ENCODE peak calls at places on chromosomes 2 and 18, in six cellular contexts. X is adrenal gland; P is iPS DF 6.9; O is epithelial cell of esophagus; Q is aorta; E is naive thymus-derived CD4-positive, alpha-beta T cell. H is an unnamed sample.

GRCh38 chr2:130390460-130391057 is 34.7 kb downstream of the PTPN18 start:
- DNase-seq in Q (peak), P (no peak), O (peak), E (no peak), X (no peak), H (no peak)

GRCh38 chr18:44835555-44836156 is 155.0 kb downstream of the SETBP1 start:
- DNase-seq in Q (no peak), E (no peak), P (no peak), X (no peak), O (no peak), H (no peak)

GRCh38 chr2:181304011-181304844 is 153.0 kb upstream of the ITGA4 start:
- DNase-seq in O (no peak), E (peak), Q (no peak), X (no peak), P (no peak), H (peak)

GRCh38 chr18:75105551-75106254 is 103.2 kb downstream of the PTGR3 start:
- DNase-seq in P (no peak), X (no peak), E (no peak), O (no peak), Q (no peak), H (no peak)

GRCh38 chr2:32095671-32096070 is 32.3 kb downstream of the SPAST start:
- DNase-seq in O (peak), P (no peak), Q (no peak), E (no peak), X (no peak), H (no peak)

GRCh38 chr2:109348645-109349554 is 219.9 kb downstream of the SH3RF3 start:
- DNase-seq in X (no peak), P (no peak), O (no peak), E (peak), Q (no peak), H (peak)

GRCh38 chr2:59301466-59302402 is 1060.6 kb upstream of the FANCL start:
- DNase-seq in Q (no peak), P (peak), E (peak), X (peak), O (peak), H (peak)

GRCh38 chr2:212711851-212712250 is 173.2 kb upstream of the ERBB4 start:
- DNase-seq in X (no peak), P (no peak), Q (no peak), O (peak), E (no peak), H (no peak)

GRCh38 chr18:74084184-74084583 is 63.5 kb downstream of the FBXO15 start:
- DNase-seq in O (no peak), P (no peak), E (no peak), Q (no peak), X (no peak), H (no peak)

GRCh38 chr2:172985139-172985874 is 90.3 kb upstream of the MAP3K20 start:
- DNase-seq in E (no peak), Q (peak), O (peak), P (no peak), X (peak), H (no peak)
- H3K4me3 ChIP-seq in E (no peak), Q (peak), O (no peak), P (no peak), X (no peak), H (no peak)

GRCh38 chr18:48927286-48928080 is 23.3 kb downstream of the SMAD7 start:
- DNase-seq in O (no peak), X (no peak), P (no peak), E (no peak), Q (no peak), H (no peak)

GRCh38 chr18:48928787-48929186 is 22.0 kb downstream of the SMAD7 start:
- DNase-seq in Q (peak), O (peak), P (no peak), X (no peak), E (peak), H (peak)

GRCh38 chr18:48930926-48931325 is 19.8 kb downstream of the SMAD7 start:
- DNase-seq in Q (no peak), O (no peak), X (no peak), P (no peak), E (no peak), H (no peak)

GRCh38 chr18:48929951-48930713 is 20.6 kb downstream of the SMAD7 start:
- DNase-seq in X (peak), E (no peak), O (no peak), P (no peak), Q (no peak), H (no peak)

DNA sequence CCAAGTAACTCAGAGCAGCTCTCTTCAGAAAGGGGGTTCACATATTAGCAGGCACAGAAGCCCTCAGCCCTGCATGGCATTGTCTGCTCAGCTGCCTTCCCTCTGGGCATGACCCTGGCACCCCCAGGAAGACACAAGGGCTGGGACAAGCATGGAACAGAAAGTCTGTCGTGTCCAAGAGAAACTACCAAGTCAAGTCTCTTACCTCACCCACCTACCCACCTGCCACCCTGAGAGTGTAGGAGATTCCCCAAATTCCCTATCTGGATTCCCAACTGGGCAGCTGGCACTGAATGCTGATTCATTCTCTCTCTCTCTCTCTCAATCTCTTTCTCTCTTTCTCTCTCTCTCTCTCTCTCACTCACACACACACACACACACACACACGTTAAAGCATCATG is 21.6 kb downstream of the SMAD7 start:
- DNase-seq in X (no peak), P (no peak), O (no peak), Q (no peak), E (no peak), H (no peak)
- H3K4me3 ChIP-seq in X (no peak), P (no peak), O (no peak), Q (no peak), E (peak), H (no peak)

GRCh38 chr2:96773922-96774321 is 13.2 kb downstream of the CNNM4 start:
- DNase-seq in O (no peak), X (no peak), E (peak), P (no peak), Q (no peak), H (peak)
- H3K4me3 ChIP-seq in O (no peak), X (no peak), E (peak), P (no peak), Q (no peak), H (peak)

GRCh38 chr2:73896362-73897239 is 3.8 kb downstream of the ACTG2 start:
- DNase-seq in X (no peak), P (no peak), E (peak), O (no peak), Q (peak), H (peak)

GRCh38 chr2:73895473-73895872 is 2.7 kb downstream of the ACTG2 start:
- DNase-seq in X (no peak), O (no peak), P (no peak), E (no peak), Q (no peak), H (no peak)

GRCh38 chr2:73899801-73900336 is 7.1 kb downstream of the ACTG2 start:
- DNase-seq in O (no peak), P (no peak), E (no peak), Q (no peak), X (no peak), H (no peak)

GRCh38 chr2:73897240-73897583 is 4.4 kb downstream of the ACTG2 start:
- DNase-seq in X (no peak), Q (no peak), O (no peak), E (no peak), P (no peak), H (no peak)

DNA sequence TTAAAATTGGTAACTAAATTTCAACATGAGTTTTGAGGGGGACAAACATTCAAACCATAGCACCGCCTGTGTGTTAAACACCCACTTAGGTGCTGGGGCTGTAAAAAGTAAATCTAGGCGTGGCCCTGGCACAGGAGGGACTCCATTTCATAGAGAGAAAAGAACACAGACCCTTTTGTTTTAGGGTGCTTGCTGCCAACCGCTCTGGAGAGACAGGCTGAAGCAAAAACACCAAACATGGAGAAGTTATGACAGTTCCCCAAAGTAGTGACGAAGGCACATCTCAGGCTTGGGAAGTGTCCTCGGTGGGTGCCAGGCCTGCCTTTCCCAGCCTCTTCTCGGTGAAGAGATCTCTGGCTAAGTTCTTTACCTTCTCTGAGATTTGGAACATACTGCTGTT is 5.1 kb downstream of the ACTG2 start:
- DNase-seq in Q (no peak), O (no peak), E (no peak), P (no peak), X (no peak), H (no peak)
- H3K4me3 ChIP-seq in Q (no peak), O (no peak), E (no peak), P (no peak), X (no peak), H (no peak)

GRCh38 chr2:118310016-118310877 is 222.0 kb downstream of the INSIG2 start:
- DNase-seq in E (peak), O (peak), Q (no peak), X (no peak), P (no peak), H (peak)

GRCh38 chr2:118312963-118313756 is 224.9 kb downstream of the INSIG2 start:
- DNase-seq in P (no peak), Q (no peak), O (no peak), E (no peak), X (no peak), H (no peak)

GRCh38 chr2:118307864-118308263 is 219.6 kb downstream of the INSIG2 start:
- DNase-seq in E (no peak), O (no peak), X (no peak), P (no peak), Q (no peak), H (no peak)

GRCh38 chr2:118310878-118311442 is 222.7 kb downstream of the INSIG2 start:
- DNase-seq in E (no peak), P (no peak), O (no peak), X (no peak), Q (no peak), H (no peak)

GRCh38 chr2:118309201-118310015 is 221.1 kb downstream of the INSIG2 start:
- DNase-seq in Q (no peak), P (no peak), O (no peak), X (no peak), E (peak), H (no peak)
- H3K4me3 ChIP-seq in Q (peak), P (peak), O (peak), X (no peak), E (peak), H (peak)

H was measured in Jurkat, Clone E6-1.